ENCODE peak calls at places on chromosome 12, in five cellular contexts. W is AG09309; V is A172; Y is Jurkat, Clone E6-1; H is cardiac muscle cell. R is an unnamed sample.
A peak's percentile ranks its signal among the peaks of the same experiment; 100 is the strongest.

GRCh38 chr12:103851127-103851526 is 10.1 kb upstream of the NT5DC3 start:
- DNase-seq in W (no peak), V (peak; percentile 37), Y (no peak), H (no peak), R (no peak)

GRCh38 chr12:55721601-55722213 is 1.5 kb downstream of the RDH5 start:
- DNase-seq in V (no peak), W (no peak), Y (no peak), H (no peak), R (no peak)

GRCh38 chr12:56231184-56231582 is 1.3 kb downstream of the SLC39A5 start:
- DNase-seq in H (no peak), Y (no peak), W (no peak), V (no peak), R (no peak)

GRCh38 chr12:64392221-64392620 is 1.7 kb upstream of the C12orf56 start:
- DNase-seq in Y (peak; percentile 60), W (peak; percentile 29), H (peak; percentile 51), V (peak; percentile 39), R (no peak)

GRCh38 chr12:91973813-91974212 is 171.8 kb downstream of the BTG1 start:
- DNase-seq in H (no peak), Y (no peak), W (no peak), V (no peak), R (no peak)

GRCh38 chr12:55780695-55781094 is 36.8 kb downstream of the SARNP start:
- DNase-seq in W (peak; percentile 24), V (no peak), H (no peak), Y (no peak), R (no peak)

GRCh38 chr12:39606712-39607423 is 12.7 kb downstream of the ABCD2 start:
- DNase-seq in Y (no peak), H (no peak), W (no peak), V (no peak), R (no peak)

GRCh38 chr12:69947123-69947522 is 122.1 kb downstream of the MYRFL start:
- DNase-seq in H (no peak), W (no peak), V (no peak), Y (no peak), R (no peak)

GRCh38 chr12:54052745-54053624 is 650 bp upstream of the HOXC4 start:
- DNase-seq in W (no peak), Y (peak; percentile 48), H (no peak), V (no peak), R (no peak)

GRCh38 chr12:64083285-64084210 is 138.5 kb downstream of the KICS2 start:
- DNase-seq in Y (no peak), V (peak; percentile 76), W (peak; percentile 94), H (no peak), R (peak; percentile 87)

GRCh38 chr12:13099066-13099909 is 4.2 kb downstream of the GSG1 start:
- DNase-seq in W (no peak), H (no peak), V (peak; percentile 28), Y (no peak), R (no peak)

GRCh38 chr12:4957781-4958180 is 48.1 kb downstream of the KCNA1 start:
- DNase-seq in W (no peak), Y (no peak), V (no peak), H (no peak), R (no peak)

GRCh38 chr12:113322353-113322752 is 12.6 kb downstream of the SLC8B1 start:
- DNase-seq in H (no peak), V (peak; percentile 52), Y (no peak), W (no peak), R (no peak)

GRCh38 chr12:67661311-67662011 is 12.9 kb downstream of the DYRK2 start:
- DNase-seq in W (peak; percentile 88), H (no peak), V (peak; percentile 44), Y (no peak), R (no peak)

GRCh38 chr12:107379852-107380567 is 286.7 kb upstream of the CRY1 start:
- DNase-seq in Y (no peak), H (no peak), W (no peak), V (no peak), R (peak; percentile 36)

GRCh38 chr12:65123435-65124063 is 2.4 kb upstream of the WIF1 start:
- DNase-seq in Y (peak; percentile 15), W (no peak), H (peak; percentile 68), V (peak; percentile 27), R (no peak)

GRCh38 chr12:90120627-90121026 is 412.0 kb upstream of the ATP2B1 start:
- DNase-seq in V (no peak), W (no peak), Y (peak; percentile 10), H (no peak), R (no peak)

GRCh38 chr12:11344504-11344903 is 34.3 kb upstream of the PRB4 start:
- DNase-seq in V (no peak), W (no peak), Y (no peak), H (no peak), R (no peak)

GRCh38 chr12:98154850-98155249 is 360.5 kb upstream of the TMPO start:
- DNase-seq in Y (no peak), W (no peak), V (peak; percentile 10), H (peak; percentile 38), R (no peak)

GRCh38 chr12:70756118-70756517 is 118.9 kb upstream of the PTPRB start:
- DNase-seq in W (peak; percentile 5), V (peak; percentile 72), Y (no peak), H (no peak), R (no peak)

GRCh38 chr12:110109037-110109836 is 14.9 kb upstream of the IFT81 start:
- DNase-seq in V (peak; percentile 84), Y (no peak), H (peak; percentile 92), W (peak; percentile 100), R (peak; percentile 77)

GRCh38 chr12:57192920-57193319 is 23.7 kb upstream of the NXPH4 start:
- DNase-seq in V (no peak), H (no peak), W (no peak), Y (no peak), R (no peak)

GRCh38 chr12:69779928-69780327 is 41.3 kb downstream of the RAB3IP start:
- DNase-seq in V (peak; percentile 6), H (no peak), W (no peak), Y (peak; percentile 4), R (no peak)

GRCh38 chr12:66132408-66132807 is 1.9 kb upstream of the LLPH start:
- DNase-seq in W (peak; percentile 28), V (peak; percentile 60), Y (no peak), H (peak; percentile 77), R (no peak)

GRCh38 chr12:117857632-117858274 is 111.0 kb downstream of the KSR2 start:
- DNase-seq in W (no peak), H (peak; percentile 55), Y (peak; percentile 62), V (peak; percentile 40), R (peak; percentile 49)

GRCh38 chr12:44428825-44429224 is 447.3 kb downstream of the NELL2 start:
- DNase-seq in V (no peak), Y (no peak), H (no peak), W (no peak), R (no peak)

GRCh38 chr12:128671528-128672042 is 152.2 kb downstream of the SLC15A4 start:
- DNase-seq in V (no peak), W (no peak), H (no peak), Y (no peak), R (no peak)

GRCh38 chr12:103495783-103496456 is at the start of gene C12orf42:
- DNase-seq in V (peak; percentile 13), Y (peak; percentile 18), H (peak; percentile 55), W (no peak), R (no peak)

GRCh38 chr12:18919826-18920511 is 182.1 kb downstream of the CAPZA3 start:
- DNase-seq in V (no peak), Y (no peak), W (no peak), H (no peak), R (no peak)

GRCh38 chr12:89821901-89822300 is 113.3 kb upstream of the ATP2B1 start:
- DNase-seq in H (no peak), W (no peak), V (no peak), Y (no peak), R (no peak)

GRCh38 chr12:93127582-93128331 is 198.7 kb upstream of the EEA1 start:
- DNase-seq in H (peak; percentile 87), Y (peak; percentile 60), V (no peak), W (peak; percentile 81), R (peak; percentile 32)

GRCh38 chr12:45315462-45315861 is 99.6 kb downstream of the ANO6 start:
- DNase-seq in V (peak; percentile 16), W (no peak), Y (no peak), H (no peak), R (no peak)

GRCh38 chr12:27618836-27619235 is 77.4 kb upstream of the REP15 start:
- DNase-seq in H (no peak), Y (no peak), W (no peak), V (peak; percentile 49), R (no peak)